ENCODE peak calls at places on chromosomes 12 and 14, in ten cellular contexts. A, S, Q, N, C, E, M, O, T and Z are unnamed samples.

GRCh38 chr14:62280366-62280765 is 518.1 kb downstream of the SNAPC1 start:
- DNase-seq in A (no peak), S (no peak), Q (no peak), N (no peak), C (no peak), E (no peak), M (no peak), O (no peak), T (no peak), Z (no peak)

GRCh38 chr14:57464013-57464730 is 29.5 kb downstream of the CCDC198 start:
- DNase-seq in A (no peak), S (no peak), Q (no peak), N (no peak), C (no peak), E (no peak), M (no peak), O (no peak), T (peak; percentile 93), Z (no peak)

GRCh38 chr14:65769151-65769550 is 356.6 kb downstream of the FUT8 start:
- DNase-seq in A (no peak), S (no peak), Q (no peak), N (no peak), C (no peak), E (no peak), M (no peak), O (no peak), T (no peak), Z (no peak)

GRCh38 chr12:65891987-65892481 is 67.8 kb downstream of the HMGA2 start:
- DNase-seq in A (peak; percentile 89), S (no peak), Q (peak; percentile 78), N (peak; percentile 64), C (peak; percentile 75), E (peak; percentile 59), M (peak; percentile 66), O (peak; percentile 87), T (no peak), Z (peak; percentile 96)

GRCh38 chr12:8698132-8698829 is 490 bp downstream of the RIMKLB start:
- DNase-seq in A (peak; percentile 74), S (no peak), Q (peak; percentile 87), N (peak; percentile 43), C (peak; percentile 72), E (peak; percentile 77), M (peak; percentile 85), O (peak; percentile 85), T (peak; percentile 60), Z (no peak)

GRCh38 chr14:34302654-34303053 is 159.4 kb downstream of the SPTSSA start:
- DNase-seq in A (no peak), S (no peak), Q (no peak), N (no peak), C (no peak), E (no peak), M (no peak), O (no peak), T (no peak), Z (no peak)

GRCh38 chr12:47833591-47834012 is 13.9 kb upstream of the HDAC7 start:
- DNase-seq in A (no peak), S (no peak), Q (no peak), N (no peak), C (no peak), E (no peak), M (no peak), O (peak; percentile 21), T (peak; percentile 18), Z (no peak)

GRCh38 chr12:76739896-76740295 is 24.0 kb upstream of the ZDHHC17 start:
- DNase-seq in A (no peak), S (no peak), Q (no peak), N (no peak), C (no peak), E (no peak), M (no peak), O (no peak), T (no peak), Z (no peak)

GRCh38 chr14:37592288-37593274 is 2.5 kb downstream of the FOXA1 start:
- DNase-seq in A (no peak), S (no peak), Q (peak; percentile 64), N (no peak), C (no peak), E (no peak), M (peak; percentile 73), O (no peak), T (no peak), Z (no peak)

GRCh38 chr14:96698846-96699543 is 98.2 kb upstream of the VRK1 start:
- DNase-seq in A (no peak), S (no peak), Q (no peak), N (no peak), C (no peak), E (no peak), M (no peak), O (no peak), T (no peak), Z (no peak)

GRCh38 chr14:72781476-72782181 is 112.3 kb downstream of the DPF3 start:
- DNase-seq in A (no peak), S (no peak), Q (no peak), N (peak; percentile 24), C (no peak), E (no peak), M (no peak), O (no peak), T (no peak), Z (peak; percentile 59)
- H3K27ac ChIP-seq in A (peak overlapping the region; percentile 60), S (no peak overlapping the region), Q (no peak overlapping the region), N (peak overlapping the region; percentile 38), C (peak overlapping the region; percentile 46), E (no peak overlapping the region), M (no peak overlapping the region), O (no peak overlapping the region), T (no peak overlapping the region), Z (no peak overlapping the region)

GRCh38 chr12:50639721-50640120 is 124.2 kb upstream of the ATF1 start:
- DNase-seq in A (no peak), S (no peak), Q (no peak), N (no peak), C (no peak), E (no peak), M (no peak), O (no peak), T (no peak), Z (peak; percentile 25)

GRCh38 chr12:50636505-50636904 is 127.4 kb upstream of the ATF1 start:
- DNase-seq in A (no peak), S (no peak), Q (no peak), N (no peak), C (no peak), E (no peak), M (no peak), O (no peak), T (no peak), Z (no peak)

GRCh38 chr12:50635857-50636256 is 128.0 kb upstream of the ATF1 start:
- DNase-seq in A (no peak), S (no peak), Q (no peak), N (no peak), C (no peak), E (no peak), M (no peak), O (no peak), T (no peak), Z (no peak)

GRCh38 chr12:50638482-50638880 is 125.4 kb upstream of the ATF1 start:
- DNase-seq in A (no peak), S (no peak), Q (no peak), N (no peak), C (no peak), E (no peak), M (no peak), O (no peak), T (no peak), Z (peak; percentile 58)

GRCh38 chr12:50637870-50638481 is 125.9 kb upstream of the ATF1 start:
- DNase-seq in A (no peak), S (no peak), Q (no peak), N (peak; percentile 35), C (no peak), E (no peak), M (no peak), O (no peak), T (peak; percentile 67), Z (no peak)
- H3K4me1 ChIP-seq in A (no peaks in the 10 kb centered on the region), S (peaks cover 1% of the 10 kb centered on the region), Q (peaks cover 2% of the 10 kb centered on the region), N (peaks cover 35% of the 10 kb centered on the region), C (peaks cover 20% of the 10 kb centered on the region), E (peaks cover 7% of the 10 kb centered on the region), M (peaks cover 13% of the 10 kb centered on the region), O (no peaks in the 10 kb centered on the region), T (peaks cover 8% of the 10 kb centered on the region), Z (peaks cover 41% of the 10 kb centered on the region)

DNA sequence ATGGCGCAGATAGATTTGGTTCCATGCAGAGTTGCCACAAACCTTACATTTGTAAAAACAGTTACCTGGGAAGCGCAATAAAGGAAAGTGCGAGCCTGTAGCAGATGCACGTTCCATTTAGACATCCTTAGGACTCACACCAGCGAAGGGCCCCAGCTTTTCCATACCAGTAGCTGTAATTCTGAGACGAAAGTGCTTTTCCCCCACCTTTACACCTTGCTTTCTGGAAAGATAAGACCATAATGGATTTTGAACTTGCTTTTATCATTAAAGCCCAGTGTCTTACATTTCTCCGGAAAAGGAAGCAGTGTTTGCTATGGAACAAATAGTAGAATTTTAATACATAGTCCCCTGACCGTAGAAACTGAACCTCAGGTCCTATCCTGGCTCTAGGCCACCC is 616 bp upstream of the CCDC77 start:
- DNase-seq in A (no peak), S (no peak), Q (no peak), N (no peak), C (no peak), E (no peak), M (no peak), O (no peak), T (no peak), Z (no peak)
- H3K27ac ChIP-seq in A (peak overlapping the region; percentile 73), S (no peak overlapping the region), Q (no peak overlapping the region), N (peak overlapping the region; percentile 65), C (peak overlapping the region; percentile 64), E (no peak overlapping the region), M (no peak overlapping the region), O (no peak overlapping the region), T (no peak overlapping the region), Z (no peak overlapping the region)

GRCh38 chr14:87156878-87157277 is 836.1 kb downstream of the GALC start:
- DNase-seq in A (no peak), S (no peak), Q (no peak), N (no peak), C (no peak), E (no peak), M (no peak), O (no peak), T (no peak), Z (no peak)

GRCh38 chr14:87152701-87153100 is 840.3 kb downstream of the GALC start:
- DNase-seq in A (no peak), S (no peak), Q (no peak), N (no peak), C (no peak), E (no peak), M (no peak), O (no peak), T (peak; percentile 88), Z (no peak)

GRCh38 chr14:87153901-87154300 is 839.1 kb downstream of the GALC start:
- DNase-seq in A (no peak), S (no peak), Q (no peak), N (no peak), C (no peak), E (no peak), M (no peak), O (no peak), T (no peak), Z (no peak)

GRCh38 chr14:87155850-87156491 is 837.0 kb downstream of the GALC start:
- DNase-seq in A (no peak), S (no peak), Q (no peak), N (no peak), C (no peak), E (no peak), M (no peak), O (no peak), T (peak; percentile 24), Z (no peak)

DNA sequence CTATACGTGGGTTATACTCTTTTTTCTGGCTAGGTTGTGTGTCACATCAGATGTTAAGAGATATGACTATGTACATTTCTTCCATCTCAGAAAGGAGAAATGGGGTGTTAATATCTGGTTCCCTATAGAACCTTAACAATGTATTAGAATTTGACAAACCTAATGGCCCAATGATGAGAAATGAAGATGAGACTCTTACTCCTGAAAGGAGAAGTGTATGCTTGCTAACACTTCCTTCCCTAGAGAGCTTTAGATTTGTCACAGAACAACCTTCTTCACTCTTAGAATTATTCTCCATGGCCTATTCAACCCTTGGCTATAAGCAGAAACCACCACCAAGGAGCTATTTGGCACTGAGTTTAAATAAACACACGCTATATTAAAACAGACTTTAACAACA is 839.6 kb downstream of the GALC start:
- DNase-seq in A (no peak), S (no peak), Q (no peak), N (no peak), C (no peak), E (no peak), M (no peak), O (no peak), T (peak; percentile 33), Z (no peak)
- H3K4me1 ChIP-seq in A (no peaks in the 10 kb centered on the region), S (peaks cover 4% of the 10 kb centered on the region), Q (no peaks in the 10 kb centered on the region), N (no peaks in the 10 kb centered on the region), C (no peaks in the 10 kb centered on the region), E (no peaks in the 10 kb centered on the region), M (no peaks in the 10 kb centered on the region), O (no peaks in the 10 kb centered on the region), T (peaks cover 66% of the 10 kb centered on the region), Z (peaks cover 3% of the 10 kb centered on the region)